ENCODE peak calls at places on chromosomes 3 and 15, in ten cellular contexts. Z is lower lobe of right lung; M is A673; G is CD4-positive, CD25-positive, alpha-beta regulatory T cell; J is astrocyte of the spinal cord; S is transverse colon; T is right atrium auricular region; A is neural progenitor cell; E is body of pancreas; V is OCI-LY7. Y is an unnamed sample.

GRCh38 chr15:29037997-29038700 is 152.4 kb downstream of the APBA2 start:
- DNase-seq in E (no peak), T (no peak), M (no peak), S (no peak), G (no peak), V (no peak), J (no peak), A (no peak), Z (no peak), Y (no peak)

GRCh38 chr15:48384616-48385015 is 53.4 kb downstream of the DUT start:
- DNase-seq in M (no peak), V (no peak), J (no peak), T (no peak), E (no peak), A (no peak), Z (no peak), G (no peak), S (no peak), Y (peak)

GRCh38 chr3:27616031-27616430 is 106.1 kb downstream of the EOMES start:
- DNase-seq in E (no peak), T (no peak), V (no peak), J (no peak), Z (no peak), M (no peak), S (no peak), A (no peak), G (no peak), Y (no peak)

GRCh38 chr3:128551872-128552271 is 58.9 kb upstream of the GATA2 start:
- DNase-seq in J (no peak), A (no peak), G (no peak), Z (no peak), E (no peak), M (no peak), V (no peak), T (peak), S (no peak), Y (no peak)

GRCh38 chr3:111594205-111594604 is 941 bp downstream of the ZBED2 start:
- DNase-seq in S (no peak), M (no peak), V (no peak), T (no peak), Z (no peak), E (no peak), A (no peak), J (peak), G (no peak), Y (peak)

GRCh38 chr15:90044191-90044590 is 43.1 kb downstream of the ZNF710 start:
- DNase-seq in Z (peak), A (no peak), G (no peak), T (no peak), V (no peak), M (no peak), E (no peak), S (no peak), J (no peak), Y (no peak)

GRCh38 chr15:99306694-99307338 is 55.5 kb downstream of the LRRC28 start:
- DNase-seq in Z (no peak), A (peak), G (no peak), J (no peak), T (no peak), E (peak), M (no peak), V (no peak), S (no peak), Y (no peak)

GRCh38 chr3:128242818-128243601 is 89.7 kb downstream of the EEFSEC start:
- DNase-seq in T (no peak), V (no peak), E (peak), M (no peak), Z (no peak), G (no peak), J (no peak), A (no peak), S (no peak), Y (no peak)

GRCh38 chr3:165181556-165181955 is 14.6 kb downstream of the SLITRK3 start:
- DNase-seq in A (no peak), V (no peak), S (no peak), Z (no peak), J (no peak), E (no peak), G (no peak), T (no peak), M (no peak), Y (no peak)

GRCh38 chr15:46900992-46901391 is 816.3 kb upstream of the SEMA6D start:
- DNase-seq in J (no peak), T (no peak), G (no peak), M (no peak), S (no peak), A (no peak), Z (no peak), E (no peak), V (no peak), Y (no peak)

GRCh38 chr3:134369231-134369741 is 5.0 kb downstream of the AMOTL2 start:
- DNase-seq in M (peak), V (no peak), J (peak), G (no peak), S (no peak), Z (no peak), A (no peak), E (no peak), T (no peak), Y (no peak)
- H3K4me3 ChIP-seq in M (no peak), V (no peak), J (no peak), G (no peak), S (no peak), Z (peak), A (no peak), E (no peak), T (no peak), Y (no peak)

GRCh38 chr3:59818033-59818936 is 768.5 kb upstream of the CFAP20DC start:
- DNase-seq in A (peak), E (peak), S (peak), Z (peak), J (peak), M (no peak), T (peak), G (no peak), V (no peak), Y (peak)

GRCh38 chr3:59821274-59821673 is 771.4 kb upstream of the CFAP20DC start:
- DNase-seq in G (no peak), E (no peak), A (no peak), S (no peak), V (no peak), J (peak), Z (no peak), T (no peak), M (no peak), Y (no peak)

GRCh38 chr3:59816312-59816711 is 766.5 kb upstream of the CFAP20DC start:
- DNase-seq in M (no peak), S (no peak), Z (no peak), E (no peak), T (no peak), A (no peak), V (no peak), J (no peak), G (no peak), Y (peak)

GRCh38 chr3:59820352-59820934 is 770.6 kb upstream of the CFAP20DC start:
- DNase-seq in E (no peak), G (no peak), Z (no peak), T (no peak), A (no peak), S (no peak), M (no peak), J (peak), V (no peak), Y (peak)

DNA sequence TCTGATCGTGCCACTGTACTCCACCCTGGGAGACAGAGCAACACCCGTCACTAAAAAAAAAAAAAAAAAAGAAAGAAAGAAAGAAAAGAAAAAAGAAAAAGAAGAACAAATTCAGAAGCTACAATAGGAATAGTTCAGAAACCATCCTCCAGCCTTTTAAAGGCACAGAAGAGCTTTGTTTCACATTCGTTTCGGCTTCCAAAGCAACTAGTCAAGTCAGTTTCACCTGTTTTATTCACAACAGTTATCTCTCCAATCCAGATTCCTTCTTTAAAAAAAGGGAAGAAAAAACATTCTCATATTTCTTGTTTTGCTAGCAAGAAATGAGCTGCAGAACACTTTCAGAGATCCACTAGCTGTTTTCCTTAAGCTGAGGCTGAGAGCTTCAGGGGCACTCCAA is 767.7 kb upstream of the CFAP20DC start:
- DNase-seq in Z (no peak), J (peak), G (no peak), T (no peak), S (no peak), V (no peak), A (no peak), E (no peak), M (no peak), Y (no peak)
- H3K4me3 ChIP-seq in Z (no peak), J (no peak), G (no peak), T (no peak), S (no peak), V (no peak), A (no peak), E (no peak), M (no peak), Y (no peak)

DNA sequence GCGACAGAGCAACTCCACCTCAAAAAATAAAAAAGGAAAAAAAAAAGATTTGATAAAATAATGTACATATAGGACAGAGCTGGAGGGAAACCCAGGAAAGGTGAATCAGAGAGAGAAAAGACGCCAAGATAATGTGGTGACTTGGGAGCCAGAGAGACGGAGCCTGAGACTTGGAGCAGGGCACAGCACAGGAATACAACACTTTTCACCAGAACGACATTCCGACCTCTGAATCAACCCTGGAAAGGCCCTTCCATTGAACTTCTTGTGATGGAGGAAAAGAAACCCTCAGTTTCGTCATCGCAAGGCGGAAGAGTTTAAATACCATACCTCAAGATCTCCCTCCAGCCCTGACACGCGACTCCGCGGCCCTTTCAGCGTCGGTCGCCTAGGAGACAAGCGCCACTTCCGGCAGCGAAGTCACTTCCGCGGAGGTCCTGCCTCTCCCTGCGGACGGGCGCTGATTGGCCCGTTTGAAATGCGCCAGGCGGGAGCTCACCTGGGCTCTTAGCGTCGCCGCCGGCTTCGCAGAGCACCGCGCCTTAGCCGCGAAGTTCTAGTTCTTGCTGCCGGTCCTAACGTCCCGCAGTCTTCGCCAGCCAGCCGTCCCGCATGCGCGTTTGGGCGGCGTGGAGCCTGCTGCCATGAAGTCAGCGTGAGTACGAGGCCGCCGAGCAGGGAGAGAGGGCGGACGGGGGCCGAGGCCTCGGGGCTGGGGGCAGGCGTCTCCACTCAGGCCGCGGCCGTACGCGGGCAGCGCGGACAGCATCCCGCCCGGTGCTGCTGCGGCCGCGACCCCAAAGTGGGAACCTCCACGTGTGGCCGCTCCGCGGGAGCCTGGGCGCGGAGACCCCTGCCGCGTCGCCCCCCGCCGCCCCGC is at the start of gene KIF23:
- DNase-seq in S (peak), M (peak), G (peak), T (peak), J (peak), A (peak), Z (peak), V (peak), E (peak), Y (peak)
- H3K4me3 ChIP-seq in S (peak), M (peak), G (peak), T (peak), J (peak), A (peak), Z (peak), V (peak), E (peak), Y (peak)

DNA sequence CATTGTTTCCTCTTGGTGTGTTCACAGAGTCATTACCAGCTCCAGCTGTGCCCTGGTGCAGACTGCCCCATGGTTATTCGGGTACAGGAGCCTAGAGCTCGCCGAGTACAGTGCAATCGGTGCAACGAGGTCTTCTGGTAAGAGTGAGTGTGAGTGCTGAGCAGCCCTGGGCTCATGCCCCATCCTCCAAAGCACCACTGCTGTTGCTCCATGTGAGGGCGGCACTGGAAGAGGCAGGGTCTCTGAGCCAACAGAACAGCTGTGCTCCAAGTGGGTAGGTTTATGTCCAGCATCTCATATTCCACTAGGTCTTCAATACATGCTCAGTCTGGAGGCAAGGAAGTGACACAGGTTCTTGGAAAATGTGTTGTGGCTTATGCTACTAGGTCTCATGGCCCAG is 19.5 kb upstream of the P4HTM start:
- DNase-seq in G (no peak), A (no peak), E (no peak), S (no peak), Z (no peak), J (no peak), T (no peak), M (no peak), V (no peak), Y (no peak)
- H3K4me3 ChIP-seq in G (no peak), A (no peak), E (no peak), S (no peak), Z (no peak), J (no peak), T (no peak), M (no peak), V (no peak), Y (no peak)

GRCh38 chr15:71082803-71083202 is 32.5 kb upstream of the THSD4 start:
- DNase-seq in E (peak), M (no peak), A (no peak), S (no peak), Z (no peak), G (no peak), J (no peak), V (no peak), T (no peak), Y (no peak)
- H3K4me3 ChIP-seq in E (no peak), M (no peak), A (no peak), S (no peak), Z (no peak), G (no peak), J (no peak), V (no peak), T (no peak), Y (no peak)

DNA sequence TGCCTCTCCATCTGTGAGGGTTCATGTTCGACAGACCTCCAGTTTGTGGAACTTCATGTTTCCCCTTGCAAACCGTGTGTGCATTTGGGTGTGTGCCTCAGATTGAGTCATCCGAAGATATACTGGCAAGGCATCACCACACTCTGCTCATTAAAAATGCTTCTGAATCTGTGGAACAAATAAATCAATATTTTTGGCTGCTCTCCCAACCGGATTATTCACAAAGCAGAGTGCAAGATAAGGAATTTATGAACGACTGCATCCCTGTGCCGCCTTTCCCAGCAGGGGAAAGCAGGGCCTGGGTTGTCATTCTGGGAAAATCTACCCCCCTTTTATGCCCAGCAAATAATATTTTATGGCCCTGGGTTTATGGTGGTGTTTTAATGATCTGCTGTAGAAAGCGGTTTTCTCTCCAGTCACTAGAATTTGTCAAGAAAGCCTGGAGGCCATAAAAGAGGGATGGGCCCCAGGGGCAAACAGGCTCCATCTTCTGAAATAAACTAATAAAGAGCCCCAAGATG is 4.2 kb upstream of the WNT5A start:
- DNase-seq in G (no peak), A (no peak), Z (no peak), S (peak), M (peak), T (no peak), E (no peak), V (no peak), J (peak), Y (peak)
- H3K4me3 ChIP-seq in G (no peak), A (no peak), Z (no peak), S (no peak), M (no peak), T (no peak), E (no peak), V (no peak), J (no peak), Y (no peak)

DNA sequence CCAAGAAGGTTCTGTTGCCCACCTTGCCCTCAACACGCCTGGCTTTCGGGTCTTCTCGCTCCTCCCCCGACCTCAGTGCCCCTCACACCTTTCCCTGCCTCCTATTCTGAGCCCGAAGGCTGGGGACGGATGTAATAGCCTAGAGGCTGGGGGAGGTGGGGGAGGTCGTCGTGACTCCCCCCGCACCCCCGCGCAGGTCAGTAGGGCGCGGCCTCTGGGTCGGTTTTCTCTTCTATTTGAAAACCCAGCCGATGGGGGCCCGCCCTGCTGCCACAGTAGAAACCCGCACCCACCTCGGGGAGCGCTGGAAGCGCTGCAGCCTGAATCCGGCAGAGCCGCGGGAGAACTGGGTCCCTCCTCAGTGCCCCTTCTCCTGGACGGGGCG is 1.0 kb upstream of the RBPMS2 start:
- DNase-seq in A (peak), G (no peak), E (no peak), S (no peak), Z (no peak), V (no peak), M (no peak), J (no peak), T (no peak), Y (no peak)
- H3K4me3 ChIP-seq in A (peak), G (no peak), E (no peak), S (peak), Z (peak), V (no peak), M (peak), J (peak), T (peak), Y (no peak)

Y was measured in mammary epithelial cell.